ENCODE peak calls at places on chromosomes 16 and 17, in eight cellular contexts. One of them, this sample, is unnamed.

GRCh38 chr17:31444026-31444425 is 52.6 kb downstream of the RAB11FIP4 start:
- DNase-seq in CD8-positive, alpha-beta memory T cell: no peak
- DNase-seq in MCF 10A: no peak
- DNase-seq in IMR-90: peak
- DNase-seq in effector memory CD4-positive, alpha-beta T cell: no peak
- DNase-seq in NCI-H1694 treated with DMSO at 0.1 percent for 48 hours: no peak
- DNase-seq in effector memory CD8-positive, alpha-beta T cell: no peak
- DNase-seq in effector CD4-positive, alpha-beta T cell: no peak
- DNase-seq in this sample: no peak

GRCh38 chr17:61289408-61290385 is 109.9 kb upstream of the TBX2 start:
- DNase-seq in CD8-positive, alpha-beta memory T cell: no peak
- DNase-seq in MCF 10A: no peak
- DNase-seq in IMR-90: no peak
- DNase-seq in effector memory CD4-positive, alpha-beta T cell: no peak
- DNase-seq in NCI-H1694 treated with DMSO at 0.1 percent for 48 hours: no peak
- DNase-seq in effector memory CD8-positive, alpha-beta T cell: no peak
- DNase-seq in effector CD4-positive, alpha-beta T cell: no peak
- DNase-seq in this sample: no peak

GRCh38 chr17:51397361-51398127 is 137.2 kb downstream of the UTP18 start:
- DNase-seq in CD8-positive, alpha-beta memory T cell: no peak
- DNase-seq in MCF 10A: peak
- DNase-seq in IMR-90: peak
- DNase-seq in effector memory CD4-positive, alpha-beta T cell: no peak
- DNase-seq in NCI-H1694 treated with DMSO at 0.1 percent for 48 hours: no peak
- DNase-seq in effector memory CD8-positive, alpha-beta T cell: no peak
- DNase-seq in effector CD4-positive, alpha-beta T cell: no peak
- DNase-seq in this sample: peak

GRCh38 chr17:77458202-77459017 is 317.6 kb downstream of the SEC14L1 start:
- DNase-seq in CD8-positive, alpha-beta memory T cell: no peak
- DNase-seq in MCF 10A: no peak
- DNase-seq in IMR-90: no peak
- DNase-seq in effector memory CD4-positive, alpha-beta T cell: no peak
- DNase-seq in NCI-H1694 treated with DMSO at 0.1 percent for 48 hours: no peak
- DNase-seq in effector memory CD8-positive, alpha-beta T cell: peak
- DNase-seq in effector CD4-positive, alpha-beta T cell: no peak
- DNase-seq in this sample: no peak

GRCh38 chr16:19169081-19169639 is 1.1 kb downstream of the SYT17 start:
- DNase-seq in CD8-positive, alpha-beta memory T cell: no peak
- DNase-seq in MCF 10A: no peak
- DNase-seq in IMR-90: no peak
- DNase-seq in effector memory CD4-positive, alpha-beta T cell: no peak
- DNase-seq in NCI-H1694 treated with DMSO at 0.1 percent for 48 hours: no peak
- DNase-seq in effector memory CD8-positive, alpha-beta T cell: no peak
- DNase-seq in effector CD4-positive, alpha-beta T cell: no peak
- DNase-seq in this sample: no peak

GRCh38 chr17:64625541-64625940 is 36.6 kb downstream of the SMURF2 start:
- DNase-seq in CD8-positive, alpha-beta memory T cell: no peak
- DNase-seq in MCF 10A: no peak
- DNase-seq in IMR-90: no peak
- DNase-seq in effector memory CD4-positive, alpha-beta T cell: no peak
- DNase-seq in NCI-H1694 treated with DMSO at 0.1 percent for 48 hours: no peak
- DNase-seq in effector memory CD8-positive, alpha-beta T cell: no peak
- DNase-seq in effector CD4-positive, alpha-beta T cell: no peak
- DNase-seq in this sample: no peak

GRCh38 chr16:57266531-57267268 is 17.8 kb downstream of the PLLP start:
- DNase-seq in CD8-positive, alpha-beta memory T cell: no peak
- DNase-seq in MCF 10A: peak
- DNase-seq in IMR-90: no peak
- DNase-seq in effector memory CD4-positive, alpha-beta T cell: no peak
- DNase-seq in NCI-H1694 treated with DMSO at 0.1 percent for 48 hours: no peak
- DNase-seq in effector memory CD8-positive, alpha-beta T cell: no peak
- DNase-seq in effector CD4-positive, alpha-beta T cell: peak
- DNase-seq in this sample: no peak

GRCh38 chr16:8885674-8886592 is 3.8 kb downstream of the LITAFD start:
- DNase-seq in CD8-positive, alpha-beta memory T cell: no peak
- DNase-seq in MCF 10A: peak
- DNase-seq in IMR-90: peak
- DNase-seq in effector memory CD4-positive, alpha-beta T cell: no peak
- DNase-seq in NCI-H1694 treated with DMSO at 0.1 percent for 48 hours: no peak
- DNase-seq in effector memory CD8-positive, alpha-beta T cell: no peak
- DNase-seq in effector CD4-positive, alpha-beta T cell: no peak
- DNase-seq in this sample: peak

GRCh38 chr17:28941251-28941650 is 10.1 kb downstream of the PHF12 start:
- DNase-seq in CD8-positive, alpha-beta memory T cell: no peak
- DNase-seq in MCF 10A: no peak
- DNase-seq in IMR-90: no peak
- DNase-seq in effector memory CD4-positive, alpha-beta T cell: no peak
- DNase-seq in NCI-H1694 treated with DMSO at 0.1 percent for 48 hours: no peak
- DNase-seq in effector memory CD8-positive, alpha-beta T cell: no peak
- DNase-seq in effector CD4-positive, alpha-beta T cell: no peak
- DNase-seq in this sample: no peak

GRCh38 chr16:85327731-85328664 is 215.7 kb upstream of the CIBAR2 start:
- DNase-seq in CD8-positive, alpha-beta memory T cell: no peak
- DNase-seq in MCF 10A: no peak
- DNase-seq in IMR-90: no peak
- DNase-seq in effector memory CD4-positive, alpha-beta T cell: no peak
- DNase-seq in NCI-H1694 treated with DMSO at 0.1 percent for 48 hours: no peak
- DNase-seq in effector memory CD8-positive, alpha-beta T cell: no peak
- DNase-seq in effector CD4-positive, alpha-beta T cell: no peak
- DNase-seq in this sample: peak

GRCh38 chr17:69672924-69673323 is 258.4 kb downstream of the MAP2K6 start:
- DNase-seq in CD8-positive, alpha-beta memory T cell: no peak
- DNase-seq in MCF 10A: no peak
- DNase-seq in IMR-90: peak
- DNase-seq in effector memory CD4-positive, alpha-beta T cell: no peak
- DNase-seq in NCI-H1694 treated with DMSO at 0.1 percent for 48 hours: no peak
- DNase-seq in effector memory CD8-positive, alpha-beta T cell: no peak
- DNase-seq in effector CD4-positive, alpha-beta T cell: no peak
- DNase-seq in this sample: peak

GRCh38 chr16:84754353-84754856 is 54.6 kb downstream of the USP10 start:
- DNase-seq in CD8-positive, alpha-beta memory T cell: peak
- DNase-seq in MCF 10A: peak
- DNase-seq in IMR-90: peak
- DNase-seq in effector memory CD4-positive, alpha-beta T cell: peak
- DNase-seq in NCI-H1694 treated with DMSO at 0.1 percent for 48 hours: peak
- DNase-seq in effector memory CD8-positive, alpha-beta T cell: peak
- DNase-seq in effector CD4-positive, alpha-beta T cell: peak
- DNase-seq in this sample: peak

GRCh38 chr16:53549970-53550406 is 47.0 kb upstream of the AKTIP start:
- DNase-seq in CD8-positive, alpha-beta memory T cell: peak
- DNase-seq in MCF 10A: peak
- DNase-seq in IMR-90: peak
- DNase-seq in effector memory CD4-positive, alpha-beta T cell: peak
- DNase-seq in NCI-H1694 treated with DMSO at 0.1 percent for 48 hours: peak
- DNase-seq in effector memory CD8-positive, alpha-beta T cell: peak
- DNase-seq in effector CD4-positive, alpha-beta T cell: peak
- DNase-seq in this sample: peak

GRCh38 chr17:78226752-78227454 is 4.5 kb upstream of the TMEM235 start:
- DNase-seq in CD8-positive, alpha-beta memory T cell: no peak
- DNase-seq in MCF 10A: no peak
- DNase-seq in IMR-90: no peak
- DNase-seq in effector memory CD4-positive, alpha-beta T cell: no peak
- DNase-seq in NCI-H1694 treated with DMSO at 0.1 percent for 48 hours: no peak
- DNase-seq in effector memory CD8-positive, alpha-beta T cell: no peak
- DNase-seq in effector CD4-positive, alpha-beta T cell: no peak
- DNase-seq in this sample: no peak

GRCh38 chr16:3652373-3653037 is 2.0 kb upstream of the DNASE1 start:
- DNase-seq in CD8-positive, alpha-beta memory T cell: no peak
- DNase-seq in MCF 10A: no peak
- DNase-seq in IMR-90: no peak
- DNase-seq in effector memory CD4-positive, alpha-beta T cell: no peak
- DNase-seq in NCI-H1694 treated with DMSO at 0.1 percent for 48 hours: no peak
- DNase-seq in effector memory CD8-positive, alpha-beta T cell: no peak
- DNase-seq in effector CD4-positive, alpha-beta T cell: no peak
- DNase-seq in this sample: no peak

GRCh38 chr17:53806473-53806872 is 16.3 kb upstream of the KIF2B start:
- DNase-seq in CD8-positive, alpha-beta memory T cell: no peak
- DNase-seq in MCF 10A: no peak
- DNase-seq in IMR-90: no peak
- DNase-seq in effector memory CD4-positive, alpha-beta T cell: no peak
- DNase-seq in NCI-H1694 treated with DMSO at 0.1 percent for 48 hours: no peak
- DNase-seq in effector memory CD8-positive, alpha-beta T cell: no peak
- DNase-seq in effector CD4-positive, alpha-beta T cell: no peak
- DNase-seq in this sample: no peak

GRCh38 chr17:64092952-64093451 is 36.9 kb downstream of the ERN1 start:
- DNase-seq in CD8-positive, alpha-beta memory T cell: no peak
- DNase-seq in MCF 10A: no peak
- DNase-seq in IMR-90: no peak
- DNase-seq in effector memory CD4-positive, alpha-beta T cell: no peak
- DNase-seq in NCI-H1694 treated with DMSO at 0.1 percent for 48 hours: no peak
- DNase-seq in effector memory CD8-positive, alpha-beta T cell: no peak
- DNase-seq in effector CD4-positive, alpha-beta T cell: no peak
- DNase-seq in this sample: no peak

GRCh38 chr16:52861614-52862022 is 191.1 kb downstream of the CHD9NB start:
- DNase-seq in CD8-positive, alpha-beta memory T cell: no peak
- DNase-seq in MCF 10A: peak
- DNase-seq in IMR-90: no peak
- DNase-seq in effector memory CD4-positive, alpha-beta T cell: no peak
- DNase-seq in NCI-H1694 treated with DMSO at 0.1 percent for 48 hours: peak
- DNase-seq in effector memory CD8-positive, alpha-beta T cell: no peak
- DNase-seq in effector CD4-positive, alpha-beta T cell: no peak
- DNase-seq in this sample: no peak

GRCh38 chr16:64808474-64808873 is 313.4 kb downstream of the CDH11 start:
- DNase-seq in CD8-positive, alpha-beta memory T cell: no peak
- DNase-seq in MCF 10A: no peak
- DNase-seq in IMR-90: no peak
- DNase-seq in effector memory CD4-positive, alpha-beta T cell: no peak
- DNase-seq in NCI-H1694 treated with DMSO at 0.1 percent for 48 hours: no peak
- DNase-seq in effector memory CD8-positive, alpha-beta T cell: no peak
- DNase-seq in effector CD4-positive, alpha-beta T cell: no peak
- DNase-seq in this sample: no peak

GRCh38 chr16:15434425-15435215 is at the start of gene BMERB1:
- DNase-seq in CD8-positive, alpha-beta memory T cell: peak
- DNase-seq in MCF 10A: peak
- DNase-seq in IMR-90: peak
- DNase-seq in effector memory CD4-positive, alpha-beta T cell: no peak
- DNase-seq in NCI-H1694 treated with DMSO at 0.1 percent for 48 hours: peak
- DNase-seq in effector memory CD8-positive, alpha-beta T cell: peak
- DNase-seq in effector CD4-positive, alpha-beta T cell: peak
- DNase-seq in this sample: peak

GRCh38 chr17:5915337-5915736 is 154.8 kb upstream of the WSCD1 start:
- DNase-seq in CD8-positive, alpha-beta memory T cell: no peak
- DNase-seq in MCF 10A: no peak
- DNase-seq in IMR-90: no peak
- DNase-seq in effector memory CD4-positive, alpha-beta T cell: no peak
- DNase-seq in NCI-H1694 treated with DMSO at 0.1 percent for 48 hours: no peak
- DNase-seq in effector memory CD8-positive, alpha-beta T cell: no peak
- DNase-seq in effector CD4-positive, alpha-beta T cell: no peak
- DNase-seq in this sample: no peak

GRCh38 chr17:81086789-81087551 is 52.0 kb downstream of the BAIAP2 start:
- DNase-seq in CD8-positive, alpha-beta memory T cell: no peak
- DNase-seq in MCF 10A: peak
- DNase-seq in IMR-90: no peak
- DNase-seq in effector memory CD4-positive, alpha-beta T cell: no peak
- DNase-seq in NCI-H1694 treated with DMSO at 0.1 percent for 48 hours: no peak
- DNase-seq in effector memory CD8-positive, alpha-beta T cell: no peak
- DNase-seq in effector CD4-positive, alpha-beta T cell: no peak
- DNase-seq in this sample: no peak